ENCODE peak calls at places on chromosomes 12 and 14, in four cellular contexts. M, Q, U and V are unnamed samples.

GRCh38 chr14:23162800-23163199 is 20.7 kb downstream of the SLC7A8 start:
- DNase-seq in M (no peak), Q (no peak), U (no peak), V (no peak)

GRCh38 chr12:22518998-22519397 is 25.3 kb downstream of the C2CD5 start:
- DNase-seq in M (no peak), Q (no peak), U (no peak), V (no peak)

GRCh38 chr12:26845057-26845666 is 12.2 kb upstream of the ITPR2 start:
- DNase-seq in M (peak), Q (peak), U (peak), V (peak)

GRCh38 chr12:89648211-89648930 is 60.3 kb downstream of the ATP2B1 start:
- DNase-seq in M (peak), Q (no peak), U (no peak), V (no peak)

GRCh38 chr12:12608557-12608957 is 3.1 kb upstream of the CREBL2 start:
- DNase-seq in M (no peak), Q (no peak), U (no peak), V (no peak)

GRCh38 chr12:55019784-55020183 is at the start of gene NEUROD4:
- DNase-seq in M (peak), Q (no peak), U (no peak), V (peak)

GRCh38 chr14:35351497-35351896 is 53.1 kb downstream of the NFKBIA start:
- DNase-seq in M (no peak), Q (no peak), U (no peak), V (no peak)

GRCh38 chr14:68408680-68409079 is 384.2 kb downstream of the ZFP36L1 start:
- DNase-seq in M (no peak), Q (no peak), U (no peak), V (no peak)

GRCh38 chr14:64682843-64683242 is 21.4 kb upstream of the PLEKHG3 start:
- DNase-seq in M (no peak), Q (no peak), U (no peak), V (no peak)

GRCh38 chr14:64684091-64684490 is 20.1 kb upstream of the PLEKHG3 start:
- DNase-seq in M (no peak), Q (no peak), U (peak), V (no peak)

GRCh38 chr14:64680675-64681060 is 23.6 kb upstream of the PLEKHG3 start:
- DNase-seq in M (no peak), Q (no peak), U (no peak), V (no peak)

GRCh38 chr14:64683264-64683663 is 21.0 kb upstream of the PLEKHG3 start:
- DNase-seq in M (no peak), Q (peak), U (no peak), V (no peak)

DNA sequence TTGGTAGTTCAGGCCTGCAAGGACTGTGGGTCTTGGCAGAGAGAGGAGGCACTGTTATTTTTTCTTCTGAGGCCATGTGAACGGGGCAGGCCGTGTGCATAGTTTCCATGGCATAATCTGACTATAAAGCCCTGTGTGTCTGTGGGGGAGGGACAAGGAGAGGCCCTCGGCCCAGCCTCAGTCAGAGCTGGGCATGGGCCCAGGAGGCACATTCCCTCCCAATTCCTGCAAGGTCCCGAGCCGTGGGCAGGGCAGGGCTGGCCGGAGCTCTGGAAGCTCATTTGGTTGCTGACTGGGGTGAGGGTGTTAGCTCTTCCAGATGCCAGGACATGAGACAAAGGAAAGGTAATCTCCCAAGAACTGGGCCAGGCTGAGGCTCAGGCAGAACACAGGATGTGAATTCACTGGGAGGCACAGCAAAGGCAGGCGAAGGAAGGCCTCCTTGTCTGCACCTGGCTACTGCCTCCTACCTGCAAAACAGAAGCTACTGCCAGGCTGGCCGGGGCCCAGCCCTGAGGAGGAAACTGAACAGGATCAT is 22.0 kb upstream of the PLEKHG3 start:
- DNase-seq in M (peak), Q (peak), U (peak), V (no peak)
- TF ChIP-seq CTCF in M (no peak), Q (no peak), U (no peak), V (no peak)

GRCh38 chr14:70317091-70317968 is 42.2 kb downstream of the COX16 start:
- DNase-seq in M (no peak), Q (no peak), U (no peak), V (no peak)
- TF ChIP-seq CTCF in M (no peak), Q (no peak), U (no peak), V (no peak)

GRCh38 chr14:19974844-19975243 is 547 bp upstream of the OR4K15 start:
- DNase-seq in M (no peak), Q (no peak), U (no peak), V (no peak)
- TF ChIP-seq CTCF in M (no peak), Q (no peak), U (no peak), V (no peak)

DNA sequence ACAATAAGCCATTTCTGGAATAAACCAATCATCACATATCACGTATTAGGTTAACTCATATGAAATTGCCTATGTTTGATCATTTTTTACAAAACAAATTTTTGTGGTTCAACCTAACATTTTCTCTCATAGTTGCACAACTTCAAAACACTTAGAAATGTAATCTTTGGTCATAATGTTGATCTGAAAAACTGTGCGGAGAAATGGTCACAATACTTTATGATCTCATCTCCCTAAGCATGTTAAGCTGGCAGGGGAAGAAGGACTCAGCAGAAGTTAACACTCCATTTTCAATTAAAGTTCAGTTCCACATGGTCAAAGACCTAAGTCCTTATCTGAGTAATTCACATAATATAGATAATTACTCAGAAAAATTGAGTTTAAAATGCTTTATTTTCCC is 194.8 kb downstream of the CAPZA3 start:
- DNase-seq in M (peak), Q (no peak), U (no peak), V (no peak)
- TF ChIP-seq CTCF in M (no peak), Q (no peak), U (no peak), V (no peak)

DNA sequence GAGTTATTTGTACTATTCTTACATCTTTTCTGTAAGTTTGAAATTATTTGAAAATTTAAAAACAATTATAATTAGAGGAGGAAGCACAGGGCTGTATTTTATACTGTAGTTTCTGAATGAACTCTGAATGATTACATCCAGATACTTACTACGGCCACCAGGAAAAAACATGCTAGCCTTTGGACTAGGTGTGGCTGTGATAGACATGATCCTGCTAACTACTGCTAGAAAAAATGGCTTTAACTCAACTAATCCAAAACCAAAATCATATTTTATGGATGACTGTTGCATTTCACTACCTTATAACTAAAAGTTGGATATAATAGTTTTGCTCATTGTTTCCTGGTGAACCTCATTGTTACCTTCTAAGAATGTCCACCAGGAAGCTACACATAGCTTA is 15.1 kb upstream of the SLC25A3 start:
- DNase-seq in M (no peak), Q (no peak), U (no peak), V (no peak)
- TF ChIP-seq CTCF in M (no peak), Q (no peak), U (no peak), V (no peak)

GRCh38 chr14:71117839-71118743 is 210.8 kb downstream of the PCNX1 start:
- DNase-seq in M (peak), Q (no peak), U (no peak), V (no peak)

GRCh38 chr14:71113376-71113775 is 206.1 kb downstream of the PCNX1 start:
- DNase-seq in M (peak), Q (no peak), U (no peak), V (no peak)

GRCh38 chr14:71116206-71117122 is 209.2 kb downstream of the PCNX1 start:
- DNase-seq in M (no peak), Q (no peak), U (no peak), V (no peak)

GRCh38 chr14:71115306-71115705 is 208.0 kb downstream of the PCNX1 start:
- DNase-seq in M (no peak), Q (no peak), U (no peak), V (no peak)

GRCh38 chr14:71114580-71114979 is 207.3 kb downstream of the PCNX1 start:
- DNase-seq in M (no peak), Q (no peak), U (no peak), V (no peak)
- TF ChIP-seq CTCF in M (no peak), Q (no peak), U (no peak), V (no peak)

GRCh38 chr14:104739546-104740516 is 13.1 kb upstream of the SIVA1 start:
- DNase-seq in M (no peak), Q (no peak), U (no peak), V (no peak)
- TF ChIP-seq CTCF in M (no peak), Q (no peak), U (no peak), V (no peak)

GRCh38 chr12:47377414-47378221 is 297.9 kb upstream of the AMIGO2 start:
- DNase-seq in M (peak), Q (peak), U (peak), V (no peak)
- TF ChIP-seq CTCF in M (peak), Q (no peak), U (no peak), V (no peak)

GRCh38 chr14:57182760-57183503 is 85.8 kb downstream of the EXOC5 start:
- DNase-seq in M (peak), Q (no peak), U (no peak), V (peak)
- TF ChIP-seq CTCF in M (peak), Q (no peak), U (no peak), V (no peak)